ENCODE peak calls at places on chromosomes 11 and 22, in seven cellular contexts. X is OCI-LY7, A is HCT116, Y is PC-3, U is MM.1S, G is SK-N-SH, J is neural progenitor cell. I is an unnamed sample.

GRCh38 chr11:10899542-10899830 is 41.6 kb upstream of the ZBED5 start:
- DNase-seq in U (no peak), Y (no peak), G (peak; percentile 40), X (no peak), A (no peak), J (no peak), I (peak; percentile 62)

GRCh38 chr11:93481696-93482095 is 61.5 kb downstream of the SMCO4 start:
- DNase-seq in A (no peak), J (no peak), X (no peak), Y (no peak), U (no peak), G (no peak), I (no peak)

GRCh38 chr11:15667127-15667725 is 552.5 kb downstream of the INSC start:
- DNase-seq in Y (peak; percentile 4), A (no peak), X (no peak), G (no peak), U (no peak), J (no peak), I (no peak)

GRCh38 chr11:58059011-58059358 is 28.2 kb downstream of the OR6Q1 start:
- DNase-seq in G (no peak), Y (peak; percentile 64), X (no peak), J (peak; percentile 56), A (no peak), U (no peak), I (peak; percentile 67)

GRCh38 chr11:67371549-67372231 is 1.7 kb downstream of the CLCF1 start:
- DNase-seq in X (peak; percentile 60), A (no peak), G (peak; percentile 85), J (peak; percentile 64), U (peak; percentile 12), Y (peak; percentile 62), I (peak; percentile 77)

GRCh38 chr22:45581549-45582080 is 78.9 kb downstream of the FBLN1 start:
- DNase-seq in U (no peak), J (no peak), G (no peak), X (no peak), A (no peak), Y (no peak), I (no peak)

GRCh38 chr22:39748877-39749276 is 144.7 kb downstream of the ENTHD1 start:
- DNase-seq in U (no peak), Y (peak; percentile 48), J (no peak), A (no peak), G (no peak), X (no peak), I (no peak)

GRCh38 chr11:34501500-34501899 is 12.1 kb downstream of the ELF5 start:
- DNase-seq in U (no peak), X (no peak), A (no peak), G (no peak), Y (peak; percentile 82), J (peak; percentile 26), I (peak; percentile 46)

GRCh38 chr22:44026630-44027511 is 2.8 kb downstream of the PARVB start:
- DNase-seq in U (peak; percentile 87), J (no peak), X (peak; percentile 79), A (no peak), G (no peak), Y (no peak), I (no peak)

GRCh38 chr11:79100093-79100704 is 340.6 kb downstream of the TENM4 start:
- DNase-seq in U (peak; percentile 52), A (peak; percentile 12), G (peak; percentile 82), J (peak; percentile 73), X (peak; percentile 53), Y (peak; percentile 80), I (peak; percentile 67)

GRCh38 chr22:43313497-43314474 is 29.4 kb downstream of the SCUBE1 start:
- DNase-seq in U (no peak), Y (no peak), X (no peak), G (no peak), J (peak; percentile 28), A (no peak), I (no peak)

GRCh38 chr11:6400431-6401345 is 10.4 kb downstream of the SMPD1 start:
- DNase-seq in U (no peak), A (no peak), Y (no peak), X (no peak), J (no peak), G (no peak), I (no peak)

GRCh38 chr11:60899021-60899936 is 7.1 kb downstream of the PRPF19 start:
- DNase-seq in U (peak; percentile 35), Y (peak; percentile 89), J (peak; percentile 50), A (peak; percentile 51), G (peak; percentile 69), X (peak; percentile 51), I (peak; percentile 60)

GRCh38 chr11:60897496-60897895 is 8.9 kb downstream of the PRPF19 start:
- DNase-seq in J (no peak), G (no peak), A (no peak), Y (no peak), U (no peak), X (no peak), I (no peak)

GRCh38 chr11:60900673-60901404 is 5.5 kb downstream of the PRPF19 start:
- DNase-seq in Y (no peak), A (no peak), J (no peak), G (no peak), X (no peak), U (no peak), I (no peak)

GRCh38 chr11:60902625-60903024 is 3.8 kb downstream of the PRPF19 start:
- DNase-seq in G (no peak), A (no peak), X (no peak), Y (no peak), U (no peak), J (no peak), I (no peak)

GRCh38 chr11:60899977-60900376 is 6.4 kb downstream of the PRPF19 start:
- DNase-seq in X (no peak), A (no peak), U (no peak), G (no peak), Y (no peak), J (no peak), I (no peak)
- TF ChIP-seq CTCF in X (no peak), A (no peak), U (no peak), G (no peak), Y (no peak), J (no peak), I (no peak)

GRCh38 chr22:25970348-25970995 is 198.8 kb upstream of the SEZ6L start:
- DNase-seq in U (peak; percentile 18), G (no peak), X (no peak), J (peak; percentile 49), A (no peak), Y (no peak), I (peak; percentile 8)
- TF ChIP-seq EZH2phosphoT487 in U (no peak), G (no peak), X (no peak), J (no peak), A (no peak), Y (no peak), I (no peak)

GRCh38 chr11:133082851-133083488 is 449.3 kb downstream of the OPCML start:
- DNase-seq in A (no peak), U (peak; percentile 59), G (peak; percentile 95), Y (no peak), X (no peak), J (peak; percentile 89), I (peak; percentile 88)
- H3K9me3 ChIP-seq in A (no peaks in the 10 kb centered on the region), U (no peaks in the 10 kb centered on the region), G (no peaks in the 10 kb centered on the region), Y (no peaks in the 10 kb centered on the region), X (no peaks in the 10 kb centered on the region), J (no peaks in the 10 kb centered on the region), I (no peaks in the 10 kb centered on the region)

DNA sequence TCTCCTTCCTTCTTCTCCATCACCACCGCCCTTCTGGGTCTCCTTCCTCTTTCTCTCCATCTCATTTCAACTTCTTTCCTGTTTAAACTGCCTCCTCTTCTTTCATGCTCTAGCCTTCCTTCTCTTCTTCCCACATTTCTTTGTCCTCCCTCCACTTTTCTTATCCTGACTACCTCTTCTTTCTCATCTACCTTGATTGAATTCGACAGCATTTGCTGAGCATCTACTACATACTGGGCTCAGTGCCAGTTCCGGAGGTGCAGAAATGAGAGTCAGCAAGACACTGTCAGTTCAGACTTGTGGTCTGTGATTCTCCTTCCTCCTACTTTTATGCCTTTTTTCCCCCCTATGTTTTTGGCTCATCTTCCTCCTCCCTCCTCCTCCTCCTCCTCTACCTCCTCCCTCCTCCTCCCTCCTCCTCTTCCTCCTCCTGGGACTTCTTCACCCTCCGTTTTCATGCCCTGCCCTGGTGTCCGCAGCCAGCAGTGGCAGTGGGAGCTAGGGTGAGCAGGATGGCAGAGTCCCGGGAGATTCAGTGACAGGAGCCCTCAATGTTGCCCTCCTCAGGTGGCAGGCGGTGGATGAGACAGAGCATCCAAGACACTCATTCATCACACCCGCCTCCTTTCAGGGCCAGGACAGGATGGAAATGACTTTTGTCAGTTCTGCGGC is 146.0 kb upstream of the SEZ6L start:
- DNase-seq in U (no peak), Y (no peak), J (no peak), X (no peak), G (no peak), A (no peak), I (no peak)
- TF ChIP-seq CTCF in U (no peak), Y (no peak), J (no peak), X (no peak), G (no peak), A (no peak), I (no peak)

DNA sequence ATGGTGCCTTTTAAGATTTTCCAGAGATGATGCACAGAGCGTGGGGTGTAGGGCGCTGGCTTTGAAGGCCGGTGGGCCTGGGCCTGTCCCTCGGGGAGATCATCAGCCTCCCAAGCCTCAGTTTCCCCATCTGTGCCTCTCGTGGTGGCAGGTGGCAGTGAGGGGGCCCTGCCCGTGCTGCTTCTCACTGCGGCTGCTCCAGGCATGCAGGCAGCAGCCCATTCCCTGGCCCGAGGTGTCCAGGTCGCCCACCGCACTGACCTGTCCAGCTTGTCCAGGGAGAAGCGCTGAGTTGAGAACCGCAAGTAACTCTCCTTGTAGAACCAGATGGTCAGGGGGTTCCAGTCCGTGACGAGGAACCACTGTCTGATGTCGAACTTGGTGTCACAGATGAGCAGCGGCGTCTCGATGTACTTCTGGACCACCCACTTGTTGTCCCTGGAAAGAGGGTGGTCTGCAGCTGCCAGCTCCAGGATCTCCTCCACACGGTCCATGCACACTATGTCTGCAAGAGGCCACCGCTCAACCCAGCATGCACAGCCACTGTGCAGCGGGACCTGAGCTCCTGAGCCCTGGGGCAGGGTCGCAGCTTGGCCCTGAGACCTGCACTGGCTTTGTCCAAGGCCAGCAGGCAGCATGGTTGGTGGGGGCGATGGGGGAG is 20.5 kb upstream of the IL17REL start:
- DNase-seq in X (no peak), U (no peak), A (no peak), Y (no peak), G (peak; percentile 19), J (no peak), I (no peak)
- TF ChIP-seq EZH2phosphoT487 in X (no peak), U (no peak), A (no peak), Y (no peak), G (no peak), J (no peak), I (no peak)

GRCh38 chr22:48559647-48560388 is 1267.9 kb downstream of the BRD1 start:
- DNase-seq in Y (no peak), G (no peak), A (no peak), X (no peak), U (no peak), J (no peak), I (no peak)
- H3K9me3 ChIP-seq in Y (no peaks in the 10 kb centered on the region), G (no peaks in the 10 kb centered on the region), A (no peaks in the 10 kb centered on the region), X (no peaks in the 10 kb centered on the region), U (no peaks in the 10 kb centered on the region), J (no peaks in the 10 kb centered on the region), I (no peaks in the 10 kb centered on the region)

GRCh38 chr11:116832350-116833290 is 2.9 kb downstream of the APOC3 start:
- DNase-seq in U (no peak), X (peak; percentile 36), A (no peak), G (no peak), J (no peak), Y (peak; percentile 34), I (no peak)
- TF ChIP-seq CTCF in U (no peak), X (peak; percentile 63), A (no peak), G (no peak), J (no peak), Y (peak; percentile 46), I (no peak)